ENCODE peak calls at places on chromosome 1, in four cellular contexts. X is CMK, M is fibroblast of lung, L is NCI-H524. R is an unnamed sample.

GRCh38 chr1:115893545-115893944 is 52.6 kb upstream of the NHLH2 start:
- DNase-seq in X (no peak), M (no peak), L (no peak), R (no peak)

GRCh38 chr1:67889940-67890567 is 56.8 kb upstream of the GNG12 start:
- DNase-seq in X (no peak), M (peak), L (no peak), R (peak)

GRCh38 chr1:248906741-248907661 is 966 bp downstream of the PGBD2 start:
- DNase-seq in X (no peak), M (peak), L (no peak), R (peak)

GRCh38 chr1:209628618-209629299 is 23.5 kb downstream of the LAMB3 start:
- DNase-seq in X (no peak), M (no peak), L (no peak), R (no peak)

GRCh38 chr1:18062180-18062579 is 45.4 kb upstream of the IGSF21 start:
- DNase-seq in X (no peak), M (no peak), L (no peak), R (no peak)

GRCh38 chr1:240465531-240465940 is 146.4 kb downstream of the GREM2 start:
- DNase-seq in X (no peak), M (peak), L (no peak), R (peak)

GRCh38 chr1:65470766-65471165 is 50.3 kb downstream of the LEPR start:
- DNase-seq in X (no peak), M (peak), L (no peak), R (no peak)

GRCh38 chr1:214717323-214717722 is 114.3 kb downstream of the CENPF start:
- DNase-seq in X (no peak), M (no peak), L (peak), R (peak)

GRCh38 chr1:218394416-218394815 is 49.3 kb downstream of the TGFB2 start:
- DNase-seq in X (no peak), M (no peak), L (no peak), R (no peak)

GRCh38 chr1:245153645-245154428 is 948 bp upstream of the KIF26B start:
- DNase-seq in X (no peak), M (no peak), L (peak), R (peak)

GRCh38 chr1:235017191-235017590 is 111.4 kb downstream of the TOMM20 start:
- DNase-seq in X (no peak), M (no peak), L (no peak), R (no peak)

GRCh38 chr1:29801561-29801973 is 565.2 kb downstream of the PTPRU start:
- DNase-seq in X (no peak), M (no peak), L (no peak), R (no peak)

GRCh38 chr1:48061162-48062136 is 64.3 kb upstream of the TRABD2B start:
- DNase-seq in X (peak), M (peak), L (peak), R (peak)

GRCh38 chr1:162772571-162773154 is 17.8 kb upstream of the HSD17B7 start:
- DNase-seq in X (no peak), M (peak), L (no peak), R (no peak)

GRCh38 chr1:157798211-157798610 is 21.3 kb upstream of the FCRL2 start:
- DNase-seq in X (no peak), M (no peak), L (no peak), R (no peak)

GRCh38 chr1:88984553-88984945 is 7.9 kb downstream of the KYAT3 start:
- DNase-seq in X (no peak), M (no peak), L (no peak), R (no peak)

GRCh38 chr1:54991939-54992338 is 6.8 kb upstream of the BSND start:
- DNase-seq in X (no peak), M (no peak), L (no peak), R (no peak)

GRCh38 chr1:198496216-198497143 is 44.0 kb downstream of the ATP6V1G3 start:
- DNase-seq in X (no peak), M (peak), L (no peak), R (peak)

GRCh38 chr1:21149862-21150432 is 26.8 kb downstream of the EIF4G3 start:
- DNase-seq in X (no peak), M (peak), L (no peak), R (peak)

GRCh38 chr1:212699839-212700596 is at the start of gene BATF3:
- DNase-seq in X (no peak), M (no peak), L (peak), R (no peak)

GRCh38 chr1:20074046-20074724 is 4.2 kb downstream of the PLA2G5 start:
- DNase-seq in X (no peak), M (no peak), L (no peak), R (no peak)

GRCh38 chr1:231073311-231073710 is 33.3 kb upstream of the FAM89A start:
- DNase-seq in X (no peak), M (no peak), L (no peak), R (no peak)

GRCh38 chr1:185813401-185813979 is 79.3 kb downstream of the HMCN1 start:
- DNase-seq in X (no peak), M (peak), L (peak), R (peak)

GRCh38 chr1:16451868-16452528 is 11.5 kb downstream of the NECAP2 start:
- DNase-seq in X (no peak), M (no peak), L (no peak), R (no peak)

GRCh38 chr1:87851490-87851889 is 522.8 kb downstream of the LMO4 start:
- DNase-seq in X (no peak), M (no peak), L (no peak), R (no peak)

GRCh38 chr1:184691719-184692324 is 62.8 kb downstream of the EDEM3 start:
- DNase-seq in X (no peak), M (peak), L (peak), R (peak)

GRCh38 chr1:83999316-83999819 is 436 bp upstream of the TTLL7 start:
- DNase-seq in X (peak), M (peak), L (peak), R (peak)

GRCh38 chr1:174850726-174851125 is 149.0 kb upstream of the CACYBP start:
- DNase-seq in X (no peak), M (no peak), L (peak), R (no peak)

GRCh38 chr1:25869909-25870606 is 5.5 kb downstream of the PAQR7 start:
- DNase-seq in X (no peak), M (no peak), L (no peak), R (no peak)

GRCh38 chr1:24021403-24022266 is 41.5 kb upstream of the SRSF10 start:
- DNase-seq in X (no peak), M (no peak), L (no peak), R (peak)

GRCh38 chr1:54347955-54348699 is 58.1 kb downstream of the SSBP3 start:
- DNase-seq in X (no peak), M (no peak), L (no peak), R (no peak)

GRCh38 chr1:248372394-248372793 is 3.2 kb upstream of the OR2T6 start:
- DNase-seq in X (no peak), M (no peak), L (no peak), R (no peak)

GRCh38 chr1:44632511-44633072 is 41.7 kb downstream of the TMEM53 start:
- DNase-seq in X (no peak), M (no peak), L (no peak), R (peak)

GRCh38 chr1:154956557-154956956 is 658 bp upstream of the PBXIP1 start:
- DNase-seq in X (no peak), M (no peak), L (peak), R (peak)

GRCh38 chr1:38608202-38608864 is 251.2 kb downstream of the RRAGC start:
- DNase-seq in X (no peak), M (no peak), L (peak), R (peak)

GRCh38 chr1:176051902-176052518 is 155.1 kb downstream of the COP1 start:
- DNase-seq in X (no peak), M (peak), L (no peak), R (peak)

GRCh38 chr1:229756666-229757065 is 130.6 kb downstream of the URB2 start:
- DNase-seq in X (no peak), M (peak), L (no peak), R (peak)

GRCh38 chr1:168469690-168470089 is 74.1 kb downstream of the XCL2 start:
- DNase-seq in X (peak), M (peak), L (peak), R (no peak)

GRCh38 chr1:87329756-87330200 is 1.1 kb downstream of the LMO4 start:
- DNase-seq in X (no peak), M (peak), L (no peak), R (peak)